ENCODE peak calls at places on chromosomes 3 and 15, in eight cellular contexts. G is fibroblast of pulmonary artery, R is fibroblast of mammary gland, F is psoas muscle, N is HFFc6, S is AG09309, K is H9, B is GM23338. U is an unnamed sample.

GRCh38 chr3:104846270-104846669 is 520.4 kb upstream of the ALCAM start:
- DNase-seq in R (peak; percentile 70), N (peak; percentile 78), F (no peak), K (no peak), G (peak; percentile 27), S (no peak), B (no peak), U (no peak)

GRCh38 chr3:38560996-38561717 is 65.0 kb downstream of the EXOG start:
- DNase-seq in N (no peak), S (no peak), R (no peak), G (no peak), B (no peak), K (peak; percentile 5), F (no peak), U (no peak)

GRCh38 chr3:16927485-16927884 is 42.7 kb downstream of the PLCL2 start:
- DNase-seq in F (no peak), G (no peak), B (no peak), N (no peak), K (no peak), R (no peak), S (no peak), U (no peak)

GRCh38 chr3:40516201-40516600 is 8.6 kb upstream of the ZNF621 start:
- DNase-seq in N (peak; percentile 15), B (no peak), R (no peak), K (no peak), S (no peak), F (no peak), G (peak; percentile 68), U (no peak)

GRCh38 chr15:40511472-40512133 is 40.8 kb downstream of the CHST14 start:
- DNase-seq in R (peak; percentile 35), K (peak; percentile 84), N (peak; percentile 3), B (peak; percentile 87), F (peak; percentile 83), G (peak; percentile 29), S (no peak), U (peak; percentile 80)

GRCh38 chr15:41567870-41568269 is 8.9 kb downstream of the TYRO3 start:
- DNase-seq in F (no peak), N (no peak), R (no peak), K (peak; percentile 61), B (peak; percentile 78), G (no peak), S (no peak), U (no peak)

GRCh38 chr3:40267940-40268707 is 41.4 kb upstream of the EIF1B start:
- DNase-seq in N (no peak), B (no peak), F (no peak), G (no peak), R (peak; percentile 52), K (no peak), S (no peak), U (no peak)

GRCh38 chr3:2098398-2099027 is at the start of gene CNTN4:
- DNase-seq in G (no peak), K (peak; percentile 90), N (no peak), R (no peak), F (peak; percentile 59), B (peak; percentile 82), S (no peak), U (peak; percentile 89)

GRCh38 chr3:33060609-33061337 is 36.2 kb downstream of the GLB1 start:
- DNase-seq in G (no peak), N (no peak), R (no peak), F (no peak), S (no peak), B (no peak), K (no peak), U (no peak)

GRCh38 chr15:31974855-31975421 is 55.4 kb upstream of the CHRNA7 start:
- DNase-seq in N (no peak), S (no peak), F (no peak), G (peak; percentile 21), R (peak; percentile 11), B (peak; percentile 92), K (peak; percentile 73), U (peak; percentile 70)

GRCh38 chr3:169455472-169455871 is 208.0 kb downstream of the MECOM start:
- DNase-seq in G (no peak), R (no peak), B (no peak), N (no peak), F (no peak), S (no peak), K (no peak), U (no peak)

GRCh38 chr3:190288836-190289235 is 33.4 kb downstream of the CLDN1 start:
- DNase-seq in G (no peak), N (peak; percentile 5), R (peak; percentile 15), K (no peak), S (no peak), F (no peak), B (no peak), U (no peak)

GRCh38 chr3:194250104-194251002 is 100.8 kb downstream of the CPN2 start:
- DNase-seq in R (peak; percentile 89), B (no peak), N (no peak), S (peak; percentile 20), K (no peak), F (peak; percentile 74), G (peak; percentile 70), U (peak; percentile 57)

GRCh38 chr3:99662838-99663570 is 24.6 kb downstream of the COL8A1 start:
- DNase-seq in N (no peak), F (no peak), R (no peak), B (peak; percentile 52), S (no peak), K (peak; percentile 41), G (no peak), U (no peak)

GRCh38 chr3:58635371-58636285 is 30.9 kb downstream of the FAM3D start:
- DNase-seq in B (peak; percentile 47), N (no peak), S (no peak), R (no peak), K (peak; percentile 37), G (no peak), F (no peak), U (no peak)
- TF ChIP-seq CTCF in B (no peak), N (peak; percentile 13), S (no peak), R (no peak), K (no peak), G (no peak), F (no peak), U (no peak)

GRCh38 chr3:153291052-153291689 is 129.1 kb downstream of the RAP2B start:
- DNase-seq in G (peak; percentile 49), N (peak; percentile 29), S (no peak), K (no peak), B (peak; percentile 82), R (peak; percentile 52), F (no peak), U (peak; percentile 7)
- TF ChIP-seq CTCF in G (peak; percentile 60), N (peak; percentile 72), S (peak; percentile 60), K (peak; percentile 78), B (peak; percentile 71), R (peak; percentile 66), F (peak; percentile 24), U (peak; percentile 30)

DNA sequence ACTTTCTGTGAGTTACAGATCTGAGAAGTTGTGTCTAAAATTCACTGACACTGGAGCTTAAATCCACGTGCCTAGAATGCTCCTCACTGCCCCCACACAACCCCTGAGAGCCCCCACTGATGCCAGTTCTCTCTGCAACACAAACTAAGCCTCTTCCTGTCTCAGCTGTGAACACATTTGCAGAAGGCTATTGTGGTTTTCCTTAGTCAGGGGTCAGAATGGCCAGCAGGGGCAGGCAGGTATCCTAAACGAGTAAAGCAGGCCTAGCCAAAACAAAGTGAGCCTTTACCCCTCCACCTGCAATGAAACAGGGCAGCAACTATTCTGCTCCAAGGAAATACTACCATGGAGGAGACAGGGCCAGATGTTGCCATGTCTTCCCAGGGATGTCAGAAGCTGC is 78.6 kb downstream of the FHIT start:
- DNase-seq in F (no peak), G (no peak), R (no peak), B (peak; percentile 79), K (peak; percentile 68), S (no peak), N (no peak), U (no peak)
- TF ChIP-seq CTCF in F (no peak), G (no peak), R (no peak), B (peak; percentile 62), K (peak; percentile 70), S (no peak), N (no peak), U (no peak)

GRCh38 chr15:77647961-77648360 is 15.2 kb upstream of the LINGO1 start:
- DNase-seq in K (no peak), R (no peak), B (no peak), F (no peak), N (no peak), G (no peak), S (no peak), U (no peak)

GRCh38 chr15:77649019-77649418 is 16.3 kb upstream of the LINGO1 start:
- DNase-seq in S (no peak), B (no peak), F (no peak), R (no peak), N (no peak), G (no peak), K (no peak), U (no peak)

GRCh38 chr15:77649610-77650009 is 16.9 kb upstream of the LINGO1 start:
- DNase-seq in F (no peak), K (no peak), N (no peak), B (no peak), R (no peak), G (no peak), S (no peak), U (no peak)

GRCh38 chr15:77653832-77654480 is 21.2 kb upstream of the LINGO1 start:
- DNase-seq in R (no peak), K (no peak), F (no peak), B (no peak), S (no peak), N (no peak), G (no peak), U (no peak)

GRCh38 chr15:77650285-77650684 is 17.6 kb upstream of the LINGO1 start:
- DNase-seq in B (peak; percentile 85), S (no peak), F (no peak), N (no peak), K (peak; percentile 84), R (peak; percentile 25), G (peak; percentile 12), U (peak; percentile 67)
- TF ChIP-seq CTCF in B (peak; percentile 68), S (peak; percentile 30), F (no peak), N (peak; percentile 66), K (peak; percentile 77), R (peak; percentile 31), G (peak; percentile 22), U (peak; percentile 45)

GRCh38 chr15:92653836-92654524 is 1.6 kb downstream of the FAM174B start:
- DNase-seq in B (no peak), G (no peak), R (no peak), K (no peak), N (no peak), F (no peak), S (no peak), U (peak; percentile 26)
- TF ChIP-seq CTCF in B (no peak), G (no peak), R (no peak), K (no peak), N (no peak), F (no peak), S (no peak), U (no peak)